ENCODE peak calls at places on chromosomes 12 and 14, in ten cellular contexts. W, T, Q, D, A, Y, O, R, F and Z are unnamed samples.

GRCh38 chr12:128853321-128854197 is at the start of gene GLT1D1:
- DNase-seq in Q (no peak), T (no peak), F (no peak), Y (no peak), D (no peak), R (no peak), O (no peak), A (peak; percentile 85), W (no peak), Z (no peak)

GRCh38 chr12:1282670-1283361 is 291.8 kb downstream of the ERC1 start:
- DNase-seq in W (no peak), A (no peak), T (peak; percentile 31), F (no peak), D (no peak), R (no peak), O (no peak), Y (peak; percentile 43), Q (peak; percentile 47), Z (peak; percentile 81)

GRCh38 chr12:18719922-18720321 is 17.9 kb downstream of the PLCZ1 start:
- DNase-seq in Q (no peak), Y (no peak), D (no peak), F (no peak), R (peak; percentile 71), W (no peak), A (no peak), O (no peak), T (peak; percentile 49), Z (no peak)

GRCh38 chr14:63027719-63028118 is 17.5 kb downstream of the KCNH5 start:
- DNase-seq in A (no peak), T (peak; percentile 21), W (no peak), R (no peak), Q (no peak), O (no peak), Y (no peak), D (no peak), F (no peak), Z (no peak)

GRCh38 chr12:27614386-27614785 is 81.9 kb upstream of the REP15 start:
- DNase-seq in F (no peak), D (no peak), A (no peak), T (no peak), O (no peak), Q (no peak), Y (no peak), W (no peak), R (no peak), Z (no peak)

GRCh38 chr14:48967419-48967818 is 618.8 kb downstream of the RPS29 start:
- DNase-seq in Q (no peak), Y (no peak), W (no peak), A (no peak), T (peak; percentile 8), O (no peak), D (no peak), F (no peak), R (peak; percentile 35), Z (no peak)

GRCh38 chr14:86575141-86575540 is 1045.2 kb downstream of the FLRT2 start:
- DNase-seq in Y (no peak), O (no peak), Q (no peak), A (no peak), R (no peak), D (no peak), W (peak; percentile 2), T (peak; percentile 32), F (no peak), Z (no peak)

GRCh38 chr14:56379956-56380355 is 199.6 kb upstream of the TMEM260 start:
- DNase-seq in T (no peak), Q (no peak), D (no peak), W (peak; percentile 87), O (no peak), Y (no peak), F (no peak), A (no peak), R (no peak), Z (no peak)

GRCh38 chr12:59250766-59251165 is 330.5 kb upstream of the LRIG3 start:
- DNase-seq in D (no peak), R (no peak), O (no peak), T (no peak), Y (no peak), Q (no peak), A (no peak), W (no peak), F (no peak), Z (no peak)

GRCh38 chr12:121797937-121798801 is 4.7 kb upstream of the RHOF start:
- DNase-seq in A (peak; percentile 60), T (peak; percentile 50), Q (peak; percentile 84), W (peak; percentile 44), O (peak; percentile 80), R (peak; percentile 62), D (no peak), Y (peak; percentile 83), F (no peak), Z (peak; percentile 71)

GRCh38 chr12:120283318-120283717 is 8.4 kb downstream of the RNU4-2 start:
- DNase-seq in Q (no peak), R (no peak), W (peak; percentile 49), D (no peak), F (no peak), O (no peak), T (no peak), Y (no peak), A (no peak), Z (no peak)

GRCh38 chr12:116578051-116578450 is 18.9 kb downstream of the MAP1LC3B2 start:
- DNase-seq in F (no peak), R (no peak), Q (no peak), W (no peak), Y (no peak), O (no peak), T (no peak), D (no peak), A (no peak), Z (no peak)

GRCh38 chr12:31002999-31003398 is 70.7 kb upstream of the DDX11 start:
- DNase-seq in Q (no peak), F (no peak), O (peak; percentile 25), T (peak; percentile 35), Y (no peak), D (no peak), W (no peak), A (no peak), R (no peak), Z (no peak)

DNA sequence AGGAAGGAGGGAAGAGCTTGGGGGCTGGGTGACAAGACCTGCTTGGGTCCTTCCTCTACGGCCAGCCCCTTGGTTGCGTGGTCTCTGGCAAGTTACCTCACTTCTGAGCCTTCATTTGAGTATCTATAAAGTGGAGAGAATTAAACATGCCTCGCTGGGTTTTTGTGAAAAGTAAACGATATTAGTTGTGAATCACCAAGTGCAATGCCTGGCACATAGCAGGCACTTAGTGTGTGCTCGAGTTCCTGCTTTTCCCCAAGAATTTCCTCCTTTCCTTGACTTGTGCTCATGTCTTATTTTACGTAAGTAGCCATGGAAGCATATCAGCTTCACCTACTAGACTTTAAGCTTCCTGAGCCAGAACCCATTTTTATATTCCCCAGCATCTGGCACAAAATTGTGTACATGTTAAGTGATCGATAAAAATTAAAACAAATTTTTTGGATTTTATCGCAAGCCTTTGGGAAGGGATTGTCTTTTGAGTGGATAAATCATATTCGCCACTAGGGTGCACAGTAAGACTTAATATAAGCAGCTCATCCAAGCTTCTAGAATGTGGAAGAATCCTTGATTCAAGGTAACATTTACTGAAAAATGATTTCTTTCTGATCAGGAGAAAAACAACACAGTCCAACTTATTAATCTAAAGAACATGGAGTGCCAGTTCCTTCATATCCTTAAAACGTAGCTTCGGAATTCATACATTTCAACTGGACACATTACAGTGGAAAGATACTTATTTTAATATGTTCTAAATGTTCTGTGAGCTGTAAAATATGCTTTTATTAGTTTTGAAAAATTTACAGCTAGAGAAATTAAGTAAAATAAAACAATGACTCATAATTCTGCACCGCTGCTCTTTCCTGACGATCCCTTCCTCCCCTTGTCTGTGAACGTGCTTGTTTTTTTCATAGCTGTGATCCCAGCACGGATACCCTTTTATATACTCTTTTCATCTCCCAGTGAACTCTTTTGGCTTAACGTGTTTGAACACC is 62.0 kb downstream of the SLC25A47 start:
- DNase-seq in D (peak; percentile 35), Y (no peak), R (peak; percentile 75), A (no peak), Q (no peak), W (peak; percentile 80), T (peak; percentile 81), O (no peak), F (no peak), Z (no peak)
- TF ChIP-seq CTCF in D (peak; percentile 77), Y (peak; percentile 52), R (peak; percentile 91), A (peak; percentile 50), Q (peak; percentile 60), W (peak; percentile 49), T (peak; percentile 74), O (peak; percentile 52), F (peak; percentile 50), Z (peak; percentile 61)

GRCh38 chr12:57522019-57522886 is at the start of gene MBD6:
- DNase-seq in D (peak; percentile 75), A (peak; percentile 99), W (peak; percentile 96), Q (peak; percentile 94), R (peak; percentile 84), F (no peak), O (peak; percentile 98), Y (peak; percentile 94), T (peak; percentile 91), Z (peak; percentile 97)
- H3K4me1 ChIP-seq in D (peaks cover 55% of the 10 kb centered on the region), A (peaks cover 53% of the 10 kb centered on the region), W (peaks cover 37% of the 10 kb centered on the region), Q (peaks cover 70% of the 10 kb centered on the region), R (peaks cover 42% of the 10 kb centered on the region), F (peaks cover 47% of the 10 kb centered on the region), O (peaks cover 54% of the 10 kb centered on the region), Y (peaks cover 56% of the 10 kb centered on the region), T (peaks cover 22% of the 10 kb centered on the region), Z (peaks cover 12% of the 10 kb centered on the region)

GRCh38 chr12:107925125-107925524 is 150.6 kb downstream of the ASCL4 start:
- DNase-seq in R (no peak), F (no peak), Q (no peak), T (no peak), W (no peak), D (no peak), Y (no peak), A (no peak), O (no peak), Z (no peak)

GRCh38 chr12:107931761-107932160 is 157.3 kb downstream of the ASCL4 start:
- DNase-seq in D (no peak), O (no peak), R (no peak), T (no peak), Q (no peak), W (no peak), F (no peak), A (no peak), Y (no peak), Z (no peak)

GRCh38 chr12:107929436-107929835 is 154.9 kb downstream of the ASCL4 start:
- DNase-seq in R (peak; percentile 75), Y (no peak), D (peak; percentile 78), A (no peak), F (peak; percentile 34), O (no peak), W (peak; percentile 21), T (peak; percentile 10), Q (no peak), Z (no peak)
- TF ChIP-seq CTCF in R (peak; percentile 84), Y (peak; percentile 12), D (peak; percentile 61), A (no peak), F (peak; percentile 80), O (peak; percentile 10), W (peak; percentile 15), T (peak; percentile 22), Q (peak; percentile 19), Z (peak; percentile 7)

GRCh38 chr14:106564058-106564643 is 1037.8 kb downstream of the TMEM121 start:
- DNase-seq in A (peak; percentile 86), W (no peak), F (peak; percentile 21), Q (no peak), Y (no peak), T (no peak), O (peak; percentile 75), D (no peak), R (peak; percentile 16), Z (no peak)

GRCh38 chr14:106556665-106557289 is 1030.4 kb downstream of the TMEM121 start:
- DNase-seq in W (no peak), O (peak; percentile 84), T (no peak), A (peak; percentile 92), D (no peak), Y (no peak), Q (no peak), F (peak; percentile 39), R (peak; percentile 13), Z (no peak)

GRCh38 chr14:106562451-106562850 is 1036.1 kb downstream of the TMEM121 start:
- DNase-seq in A (no peak), Q (no peak), W (no peak), O (no peak), T (no peak), Y (no peak), F (no peak), R (no peak), D (no peak), Z (no peak)
- H3K4me1 ChIP-seq in A (no peaks in the 10 kb centered on the region), Q (no peaks in the 10 kb centered on the region), W (no peaks in the 10 kb centered on the region), O (no peaks in the 10 kb centered on the region), T (no peaks in the 10 kb centered on the region), Y (no peaks in the 10 kb centered on the region), F (no peaks in the 10 kb centered on the region), R (no peaks in the 10 kb centered on the region), D (no peaks in the 10 kb centered on the region), Z (no peaks in the 10 kb centered on the region)